ENCODE peak calls at places on chromosomes 5 and 9, in nine cellular contexts. K is Peyer's patch; N is A549; V is Panc1; D is fibroblast of lung; Y is CD8-positive, alpha-beta memory T cell; T is HCT116; H is CD8-positive, alpha-beta T cell; S is mesenchymal stem cell. F is an unnamed sample. For H3K4me1, the result is how much of the 10 kb centered on the place peaks cover.

GRCh38 chr5:58273705-58274104 is 186.2 kb downstream of the PLK2 start:
- DNase-seq in K (no peak), N (no peak), V (no peak), D (peak), Y (no peak), T (no peak), H (no peak), S (no peak), F (no peak)

GRCh38 chr9:128916204-128916603 is 4.6 kb upstream of the PHYHD1 start:
- DNase-seq in K (no peak), N (no peak), V (no peak), D (no peak), Y (no peak), T (no peak), H (no peak), S (no peak), F (peak)

GRCh38 chr9:18331808-18332209 is 142.1 kb upstream of the ADAMTSL1 start:
- DNase-seq in K (no peak), N (no peak), V (no peak), D (peak), Y (no peak), T (no peak), H (no peak), S (no peak), F (no peak)

GRCh38 chr5:9388941-9389674 is 156.8 kb downstream of the SEMA5A start:
- DNase-seq in K (no peak), N (no peak), V (no peak), D (no peak), Y (no peak), T (no peak), H (no peak), S (no peak), F (no peak)

GRCh38 chr9:1869843-1870242 is 145.3 kb upstream of the SMARCA2 start:
- DNase-seq in K (no peak), N (peak), V (no peak), D (no peak), Y (no peak), T (peak), H (no peak), S (no peak), F (peak)

GRCh38 chr9:87641067-87641466 is 84.9 kb upstream of the CTSL start:
- DNase-seq in K (no peak), N (no peak), V (no peak), D (no peak), Y (no peak), T (no peak), H (no peak), S (no peak), F (no peak)

GRCh38 chr9:132543960-132544359 is 38.4 kb upstream of the BARHL1 start:
- DNase-seq in K (no peak), N (no peak), V (no peak), D (no peak), Y (no peak), T (no peak), H (no peak), S (no peak), F (peak)

GRCh38 chr5:127785098-127785927 is 82.1 kb downstream of the CCDC192 start:
- DNase-seq in K (no peak), N (no peak), V (no peak), D (peak), Y (peak), T (no peak), H (no peak), S (peak), F (no peak)

GRCh38 chr5:180072556-180072955 is 997 bp upstream of the RNF130 start:
- DNase-seq in K (no peak), N (no peak), V (no peak), D (no peak), Y (peak), T (no peak), H (no peak), S (no peak), F (no peak)

GRCh38 chr5:58871648-58872242 is 288.9 kb downstream of the RAB3C start:
- DNase-seq in K (peak), N (peak), V (no peak), D (peak), Y (no peak), T (peak), H (peak), S (peak), F (peak)

GRCh38 chr5:109873687-109874086 is 184.0 kb downstream of the MAN2A1 start:
- DNase-seq in K (no peak), N (no peak), V (no peak), D (no peak), Y (no peak), T (no peak), H (no peak), S (no peak), F (peak)

GRCh38 chr5:72145351-72145750 is 38.1 kb downstream of the MAP1B start:
- DNase-seq in K (no peak), N (no peak), V (no peak), D (no peak), Y (no peak), T (no peak), H (no peak), S (no peak), F (no peak)

GRCh38 chr5:150341989-150342388 is 15.5 kb upstream of the TCOF1 start:
- DNase-seq in K (no peak), N (no peak), V (no peak), D (no peak), Y (no peak), T (no peak), H (no peak), S (no peak), F (no peak)

GRCh38 chr9:4167040-4167671 is 132.7 kb downstream of the GLIS3 start:
- DNase-seq in K (no peak), N (no peak), V (no peak), D (peak), Y (no peak), T (no peak), H (no peak), S (no peak), F (no peak)

GRCh38 chr9:2027761-2028160 is 12.6 kb downstream of the SMARCA2 start:
- DNase-seq in K (no peak), N (no peak), V (no peak), D (no peak), Y (no peak), T (no peak), H (no peak), S (no peak), F (peak)

GRCh38 chr5:178215263-178216002 is 11.1 kb downstream of the HNRNPAB start:
- DNase-seq in K (no peak), N (no peak), V (no peak), D (no peak), Y (no peak), T (no peak), H (no peak), S (no peak), F (no peak)
- H3K4me1 ChIP-seq in K (under half), N (under half), V (under half), D (under half), Y (under half), T (under half), H (under half), S (under half), F (under half)

GRCh38 chr5:140018920-140019644 is 24.0 kb downstream of the NRG2 start:
- DNase-seq in K (no peak), N (no peak), V (no peak), D (no peak), Y (no peak), T (no peak), H (no peak), S (no peak), F (no peak)
- H3K4me1 ChIP-seq in K (under half), N (under half), V (under half), D (under half), Y (under half), T (under half), H (under half), S (under half), F (under half)

DNA sequence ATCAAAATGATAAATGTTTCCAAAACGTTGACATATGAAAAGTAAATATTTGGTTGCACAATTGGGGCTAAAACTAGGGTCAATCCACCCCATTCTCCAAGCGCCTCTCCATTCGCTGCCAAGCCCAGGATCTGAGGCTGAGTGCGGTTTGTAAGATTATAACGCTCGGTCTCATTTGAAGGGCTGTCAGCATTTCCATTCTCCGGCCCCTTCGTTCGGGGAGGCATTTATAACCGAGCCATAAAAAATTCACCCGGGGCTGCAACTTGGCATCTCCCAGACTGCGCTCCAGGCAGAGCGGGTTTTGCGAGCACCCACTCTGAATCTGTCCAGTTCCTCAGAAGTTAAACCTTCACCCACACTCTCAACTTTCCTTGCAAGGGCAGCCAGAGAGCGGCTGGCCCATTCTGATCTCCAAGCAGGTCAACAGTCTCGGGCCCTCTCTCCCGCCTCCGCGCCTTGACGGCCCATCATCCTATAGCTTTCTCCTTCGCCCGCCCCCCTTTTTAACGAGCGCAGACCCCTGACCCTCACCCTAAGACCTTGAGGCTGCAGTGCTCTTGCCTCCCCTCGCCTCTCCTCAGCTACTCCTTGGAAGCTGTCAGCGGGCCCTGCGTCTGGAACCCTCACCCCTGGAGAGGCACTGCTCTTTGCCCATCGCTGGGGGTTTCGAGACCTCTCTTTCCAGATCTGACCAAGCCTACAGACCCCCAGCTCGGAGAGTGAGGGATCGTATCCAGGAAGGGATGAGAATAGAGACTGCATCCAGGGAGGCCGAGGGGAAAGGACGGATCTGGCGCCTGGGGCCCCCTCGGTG is 1.1 kb downstream of the SLIT3 start:
- DNase-seq in K (no peak), N (peak), V (no peak), D (peak), Y (no peak), T (no peak), H (no peak), S (no peak), F (peak)
- H3K4me1 ChIP-seq in K (under half), N (half or more), V (under half), D (under half), Y (under half), T (under half), H (under half), S (under half), F (under half)

GRCh38 chr5:172441262-172441751 is 13.0 kb downstream of the SH3PXD2B start:
- DNase-seq in K (no peak), N (no peak), V (no peak), D (no peak), Y (no peak), T (no peak), H (no peak), S (no peak), F (no peak)
- H3K4me1 ChIP-seq in K (under half), N (under half), V (under half), D (under half), Y (under half), T (under half), H (under half), S (under half), F (half or more)